ENCODE peak calls at places on chromosomes 2 and 18, in four cellular contexts. One of them, this sample, is unnamed.

GRCh38 chr18:22265838-22266237 is 96.4 kb downstream of the GATA6 start:
- DNase-seq in left ventricle myocardium inferior: no peak
- DNase-seq in CD4-positive, alpha-beta T cell: no peak
- DNase-seq in brain microvascular endothelial cell: no peak
- DNase-seq in this sample: no peak

GRCh38 chr2:169839954-169840746 is 12.9 kb downstream of the UBR3 start:
- DNase-seq in left ventricle myocardium inferior: no peak
- DNase-seq in CD4-positive, alpha-beta T cell: no peak
- DNase-seq in brain microvascular endothelial cell: peak
- DNase-seq in this sample: no peak

GRCh38 chr2:180184506-180184905 is 177.4 kb upstream of the CWC22 start:
- DNase-seq in left ventricle myocardium inferior: no peak
- DNase-seq in CD4-positive, alpha-beta T cell: no peak
- DNase-seq in brain microvascular endothelial cell: peak
- DNase-seq in this sample: no peak

GRCh38 chr2:157662401-157662800 is 33.7 kb upstream of the ACVR1C start:
- DNase-seq in left ventricle myocardium inferior: no peak
- DNase-seq in CD4-positive, alpha-beta T cell: no peak
- DNase-seq in brain microvascular endothelial cell: no peak
- DNase-seq in this sample: no peak

GRCh38 chr2:100278986-100279385 is 43.3 kb downstream of the LONRF2 start:
- DNase-seq in left ventricle myocardium inferior: no peak
- DNase-seq in CD4-positive, alpha-beta T cell: no peak
- DNase-seq in brain microvascular endothelial cell: no peak
- DNase-seq in this sample: no peak

GRCh38 chr2:179410552-179411356 is 146.1 kb upstream of the SESTD1 start:
- DNase-seq in left ventricle myocardium inferior: no peak
- DNase-seq in CD4-positive, alpha-beta T cell: no peak
- DNase-seq in brain microvascular endothelial cell: peak
- DNase-seq in this sample: peak

GRCh38 chr2:16962459-16962858 is 296.8 kb upstream of the CYRIA start:
- DNase-seq in left ventricle myocardium inferior: no peak
- DNase-seq in CD4-positive, alpha-beta T cell: no peak
- DNase-seq in brain microvascular endothelial cell: no peak
- DNase-seq in this sample: no peak

GRCh38 chr2:86284987-86285386 is 52.4 kb downstream of the REEP1 start:
- DNase-seq in left ventricle myocardium inferior: no peak
- DNase-seq in CD4-positive, alpha-beta T cell: no peak
- DNase-seq in brain microvascular endothelial cell: no peak
- DNase-seq in this sample: no peak

GRCh38 chr2:239936838-239937581 is 88.1 kb downstream of the NDUFA10 start:
- DNase-seq in left ventricle myocardium inferior: peak
- DNase-seq in CD4-positive, alpha-beta T cell: no peak
- DNase-seq in brain microvascular endothelial cell: no peak
- DNase-seq in this sample: no peak

GRCh38 chr2:231884438-231885140 is 41.6 kb downstream of the NPPC start:
- DNase-seq in left ventricle myocardium inferior: no peak
- DNase-seq in CD4-positive, alpha-beta T cell: no peak
- DNase-seq in brain microvascular endothelial cell: no peak
- DNase-seq in this sample: no peak

GRCh38 chr2:26573241-26573925 is 67.8 kb downstream of the CIB4 start:
- DNase-seq in left ventricle myocardium inferior: no peak
- DNase-seq in CD4-positive, alpha-beta T cell: no peak
- DNase-seq in brain microvascular endothelial cell: no peak
- DNase-seq in this sample: no peak

GRCh38 chr18:77136076-77136718 is 3.6 kb upstream of the MBP start:
- DNase-seq in left ventricle myocardium inferior: no peak
- DNase-seq in CD4-positive, alpha-beta T cell: no peak
- DNase-seq in brain microvascular endothelial cell: no peak
- DNase-seq in this sample: no peak

GRCh38 chr2:185127412-185127811 is 529.1 kb downstream of the ZNF804A start:
- DNase-seq in left ventricle myocardium inferior: no peak
- DNase-seq in CD4-positive, alpha-beta T cell: no peak
- DNase-seq in brain microvascular endothelial cell: no peak
- DNase-seq in this sample: no peak

GRCh38 chr2:161273038-161273760 is 35.0 kb upstream of the PSMD14 start:
- DNase-seq in left ventricle myocardium inferior: no peak
- DNase-seq in CD4-positive, alpha-beta T cell: no peak
- DNase-seq in brain microvascular endothelial cell: peak
- DNase-seq in this sample: no peak

GRCh38 chr18:267380-267687 is 513 bp downstream of the THOC1 start:
- DNase-seq in left ventricle myocardium inferior: no peak
- DNase-seq in CD4-positive, alpha-beta T cell: no peak
- DNase-seq in brain microvascular endothelial cell: peak
- DNase-seq in this sample: no peak

GRCh38 chr2:204505946-204506345 is 39.3 kb upstream of the PARD3B start:
- DNase-seq in left ventricle myocardium inferior: no peak
- DNase-seq in CD4-positive, alpha-beta T cell: no peak
- DNase-seq in brain microvascular endothelial cell: peak
- DNase-seq in this sample: no peak

GRCh38 chr18:59822612-59823275 is 77.1 kb upstream of the PMAIP1 start:
- DNase-seq in left ventricle myocardium inferior: no peak
- DNase-seq in CD4-positive, alpha-beta T cell: no peak
- DNase-seq in brain microvascular endothelial cell: no peak
- DNase-seq in this sample: no peak

GRCh38 chr2:168470188-168470879 is 14.3 kb downstream of the CERS6 start:
- DNase-seq in left ventricle myocardium inferior: no peak
- DNase-seq in CD4-positive, alpha-beta T cell: no peak
- DNase-seq in brain microvascular endothelial cell: no peak
- DNase-seq in this sample: no peak

GRCh38 chr18:35045121-35045520 is 3.9 kb downstream of the MAPRE2 start:
- DNase-seq in left ventricle myocardium inferior: no peak
- DNase-seq in CD4-positive, alpha-beta T cell: no peak
- DNase-seq in brain microvascular endothelial cell: no peak
- DNase-seq in this sample: no peak

GRCh38 chr2:86671304-86671981 is 47.8 kb upstream of the RNF103 start:
- DNase-seq in left ventricle myocardium inferior: no peak
- DNase-seq in CD4-positive, alpha-beta T cell: no peak
- DNase-seq in brain microvascular endothelial cell: peak
- DNase-seq in this sample: no peak

GRCh38 chr2:177467646-177468045 is 75.1 kb downstream of the AGPS start:
- DNase-seq in left ventricle myocardium inferior: no peak
- DNase-seq in CD4-positive, alpha-beta T cell: no peak
- DNase-seq in brain microvascular endothelial cell: no peak
- DNase-seq in this sample: no peak

GRCh38 chr2:45469314-45470099 is 141.6 kb downstream of the SRBD1 start:
- DNase-seq in left ventricle myocardium inferior: no peak
- DNase-seq in CD4-positive, alpha-beta T cell: no peak
- DNase-seq in brain microvascular endothelial cell: no peak
- DNase-seq in this sample: no peak

GRCh38 chr2:236670235-236670620 is 100.6 kb downstream of the ACKR3 start:
- DNase-seq in left ventricle myocardium inferior: no peak
- DNase-seq in CD4-positive, alpha-beta T cell: no peak
- DNase-seq in brain microvascular endothelial cell: no peak
- DNase-seq in this sample: no peak

GRCh38 chr18:23585007-23585871 is 1.1 kb downstream of the NPC1 start:
- DNase-seq in left ventricle myocardium inferior: no peak
- DNase-seq in CD4-positive, alpha-beta T cell: no peak
- DNase-seq in brain microvascular endothelial cell: no peak
- DNase-seq in this sample: no peak

GRCh38 chr2:16413257-16413656 is 252.4 kb downstream of the CYRIA start:
- DNase-seq in left ventricle myocardium inferior: peak
- DNase-seq in CD4-positive, alpha-beta T cell: no peak
- DNase-seq in brain microvascular endothelial cell: no peak
- DNase-seq in this sample: no peak

GRCh38 chr2:73915437-73915993 is 11.2 kb upstream of the DGUOK start:
- DNase-seq in left ventricle myocardium inferior: no peak
- DNase-seq in CD4-positive, alpha-beta T cell: no peak
- DNase-seq in brain microvascular endothelial cell: no peak
- DNase-seq in this sample: no peak
- TF ChIP-seq CTCF in left ventricle myocardium inferior: no peak
- TF ChIP-seq CTCF in CD4-positive, alpha-beta T cell: no peak
- TF ChIP-seq CTCF in brain microvascular endothelial cell: no peak
- TF ChIP-seq CTCF in this sample: no peak

GRCh38 chr2:193580176-193580950 is 1385.6 kb upstream of the TMEFF2 start:
- DNase-seq in left ventricle myocardium inferior: no peak
- DNase-seq in CD4-positive, alpha-beta T cell: no peak
- DNase-seq in brain microvascular endothelial cell: no peak
- DNase-seq in this sample: no peak

GRCh38 chr2:193581807-193582206 is 1387.1 kb upstream of the TMEFF2 start:
- DNase-seq in left ventricle myocardium inferior: no peak
- DNase-seq in CD4-positive, alpha-beta T cell: no peak
- DNase-seq in brain microvascular endothelial cell: no peak
- DNase-seq in this sample: no peak

GRCh38 chr2:193584001-193584400 is 1389.3 kb upstream of the TMEFF2 start:
- DNase-seq in left ventricle myocardium inferior: no peak
- DNase-seq in CD4-positive, alpha-beta T cell: no peak
- DNase-seq in brain microvascular endothelial cell: no peak
- DNase-seq in this sample: no peak

GRCh38 chr2:193584522-193584938 is 1389.8 kb upstream of the TMEFF2 start:
- DNase-seq in left ventricle myocardium inferior: no peak
- DNase-seq in CD4-positive, alpha-beta T cell: no peak
- DNase-seq in brain microvascular endothelial cell: peak
- DNase-seq in this sample: no peak
- TF ChIP-seq CTCF in left ventricle myocardium inferior: no peak
- TF ChIP-seq CTCF in CD4-positive, alpha-beta T cell: no peak
- TF ChIP-seq CTCF in brain microvascular endothelial cell: peak
- TF ChIP-seq CTCF in this sample: peak

DNA sequence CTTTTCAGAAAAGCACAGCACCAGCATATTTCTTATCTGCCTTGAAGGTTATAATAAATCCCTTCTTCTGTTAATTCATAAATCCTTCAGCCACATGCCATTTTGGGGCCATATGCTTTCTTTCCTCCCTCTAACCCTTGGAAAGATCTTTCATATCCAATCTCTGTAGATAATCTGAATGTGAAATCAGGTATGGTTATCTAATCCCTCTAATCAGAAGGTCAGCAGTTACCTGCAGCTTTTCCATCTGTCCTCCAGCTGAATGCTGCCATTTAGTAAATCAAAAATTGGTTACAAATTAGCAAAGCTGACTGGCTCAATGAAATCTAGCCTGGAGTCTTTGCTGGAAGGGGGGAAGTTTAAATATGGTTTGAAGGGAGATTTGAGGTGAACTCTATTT is 230.5 kb downstream of the PIK3C3 start:
- DNase-seq in left ventricle myocardium inferior: no peak
- DNase-seq in CD4-positive, alpha-beta T cell: no peak
- DNase-seq in brain microvascular endothelial cell: no peak
- DNase-seq in this sample: no peak
- TF ChIP-seq CTCF in left ventricle myocardium inferior: no peak
- TF ChIP-seq CTCF in CD4-positive, alpha-beta T cell: no peak
- TF ChIP-seq CTCF in brain microvascular endothelial cell: no peak
- TF ChIP-seq CTCF in this sample: no peak

DNA sequence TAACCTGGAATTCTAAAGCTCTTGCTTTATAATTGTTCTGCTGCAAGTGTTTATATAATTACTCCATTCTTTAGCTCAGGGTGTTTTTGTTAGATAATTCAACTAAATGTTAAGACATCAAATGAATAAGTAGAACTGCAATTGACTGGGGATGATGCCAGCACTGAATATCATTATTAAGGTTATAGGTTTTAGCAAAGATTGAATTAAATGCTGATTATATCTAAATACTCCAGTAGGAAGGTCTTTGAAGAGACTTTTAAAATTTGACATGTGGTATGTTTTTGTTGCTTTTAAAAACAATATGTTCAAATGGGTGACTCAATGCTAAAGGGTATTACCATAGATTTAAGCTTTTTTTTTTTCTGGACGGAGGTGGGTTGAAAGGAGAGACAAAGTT is 170.1 kb upstream of the THUMPD2 start:
- DNase-seq in left ventricle myocardium inferior: no peak
- DNase-seq in CD4-positive, alpha-beta T cell: no peak
- DNase-seq in brain microvascular endothelial cell: no peak
- DNase-seq in this sample: no peak
- TF ChIP-seq CTCF in left ventricle myocardium inferior: no peak
- TF ChIP-seq CTCF in CD4-positive, alpha-beta T cell: no peak
- TF ChIP-seq CTCF in brain microvascular endothelial cell: no peak
- TF ChIP-seq CTCF in this sample: no peak

GRCh38 chr2:112959109-112959591 is 18.7 kb upstream of the IL36G start:
- DNase-seq in left ventricle myocardium inferior: no peak
- DNase-seq in CD4-positive, alpha-beta T cell: no peak
- DNase-seq in brain microvascular endothelial cell: no peak
- DNase-seq in this sample: no peak
- TF ChIP-seq CTCF in left ventricle myocardium inferior: peak
- TF ChIP-seq CTCF in CD4-positive, alpha-beta T cell: peak
- TF ChIP-seq CTCF in brain microvascular endothelial cell: no peak
- TF ChIP-seq CTCF in this sample: peak

GRCh38 chr2:121479882-121480522 is 50.7 kb upstream of the RNU4ATAC start:
- DNase-seq in left ventricle myocardium inferior: no peak
- DNase-seq in CD4-positive, alpha-beta T cell: no peak
- DNase-seq in brain microvascular endothelial cell: no peak
- DNase-seq in this sample: no peak
- TF ChIP-seq CTCF in left ventricle myocardium inferior: no peak
- TF ChIP-seq CTCF in CD4-positive, alpha-beta T cell: no peak
- TF ChIP-seq CTCF in brain microvascular endothelial cell: peak
- TF ChIP-seq CTCF in this sample: no peak

DNA sequence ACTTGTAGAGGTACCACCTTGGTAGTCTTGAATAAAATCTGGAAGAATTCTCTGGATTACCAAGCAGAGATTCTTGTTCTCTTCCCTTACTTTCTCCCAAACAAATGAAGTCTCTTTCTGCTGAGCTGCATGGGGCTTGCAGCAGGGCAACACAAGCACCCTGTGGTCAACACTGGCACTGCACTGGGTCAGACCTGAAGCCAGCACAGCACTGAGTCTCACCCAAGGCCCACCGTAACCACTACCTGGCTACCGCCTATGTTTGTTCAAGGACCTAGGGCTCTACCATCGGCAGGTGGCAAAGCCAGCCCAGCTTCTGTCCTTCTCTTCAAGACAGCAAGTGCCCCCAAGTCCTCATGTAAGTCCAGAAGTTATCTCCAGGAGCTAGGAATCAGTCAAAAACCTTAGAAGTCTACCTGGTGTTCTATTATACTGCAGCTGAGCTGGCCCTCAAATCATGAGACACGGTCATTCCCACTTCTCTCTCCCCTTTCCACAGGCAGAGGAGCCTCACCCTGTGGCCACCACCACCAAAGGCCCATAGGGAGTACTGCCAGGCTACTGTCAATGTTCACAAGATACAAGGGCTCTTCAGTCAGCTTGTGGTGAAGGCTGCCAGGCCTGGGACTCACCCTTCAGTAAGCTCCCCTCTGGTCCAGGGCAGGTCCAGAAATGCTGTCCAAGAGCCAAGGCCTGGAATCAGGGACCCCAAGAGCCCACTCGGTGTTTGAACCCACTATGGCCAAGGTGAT is 18.4 kb downstream of the VPS54 start:
- DNase-seq in left ventricle myocardium inferior: no peak
- DNase-seq in CD4-positive, alpha-beta T cell: no peak
- DNase-seq in brain microvascular endothelial cell: peak
- DNase-seq in this sample: no peak
- TF ChIP-seq CTCF in left ventricle myocardium inferior: peak
- TF ChIP-seq CTCF in CD4-positive, alpha-beta T cell: no peak
- TF ChIP-seq CTCF in brain microvascular endothelial cell: peak
- TF ChIP-seq CTCF in this sample: peak

DNA sequence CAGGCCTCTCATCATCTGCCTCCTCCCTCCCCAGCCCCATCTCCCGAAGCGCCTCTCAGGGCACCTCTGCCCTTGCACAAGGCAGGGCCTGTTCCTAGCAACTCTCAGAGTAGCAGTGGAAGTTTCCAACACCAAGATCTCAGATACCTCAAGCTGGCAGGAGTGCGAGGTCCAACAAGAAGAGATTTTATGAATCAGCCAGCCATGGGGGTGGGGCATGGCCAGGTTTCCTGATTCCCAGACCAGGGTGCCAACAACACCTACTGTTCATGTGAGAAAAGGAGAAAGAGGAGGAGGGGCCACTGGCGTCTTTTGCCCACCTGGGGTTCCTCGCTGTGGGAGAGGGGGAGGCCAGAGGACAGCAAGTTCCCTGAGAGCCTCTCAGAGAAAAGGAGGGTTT is 6.6 kb upstream of the STEAP3 start:
- DNase-seq in left ventricle myocardium inferior: no peak
- DNase-seq in CD4-positive, alpha-beta T cell: no peak
- DNase-seq in brain microvascular endothelial cell: no peak
- DNase-seq in this sample: no peak
- TF ChIP-seq CTCF in left ventricle myocardium inferior: no peak
- TF ChIP-seq CTCF in CD4-positive, alpha-beta T cell: no peak
- TF ChIP-seq CTCF in brain microvascular endothelial cell: no peak
- TF ChIP-seq CTCF in this sample: no peak

GRCh38 chr18:42559292-42559691 is 556.2 kb downstream of the RIT2 start:
- DNase-seq in left ventricle myocardium inferior: no peak
- DNase-seq in CD4-positive, alpha-beta T cell: no peak
- DNase-seq in brain microvascular endothelial cell: no peak
- DNase-seq in this sample: no peak
- TF ChIP-seq CTCF in left ventricle myocardium inferior: no peak
- TF ChIP-seq CTCF in CD4-positive, alpha-beta T cell: no peak
- TF ChIP-seq CTCF in brain microvascular endothelial cell: no peak
- TF ChIP-seq CTCF in this sample: no peak

This sample was measured in progenitor cell of endocrine pancreas.